ENCODE peak calls at places on chromosome 15, in five cellular contexts. E, L, I, N and D are unnamed samples.

GRCh38 chr15:95857124-95857757 is 473.3 kb upstream of the NR2F2 start:
- DNase-seq in L (no peak), N (no peak), E (no peak), I (no peak), D (no peak)

GRCh38 chr15:33543957-33544356 is 233.2 kb downstream of the RYR3 start:
- DNase-seq in I (no peak), N (no peak), E (no peak), L (no peak), D (peak; percentile 26)

GRCh38 chr15:93028632-93029612 is 60.1 kb downstream of the RGMA start:
- DNase-seq in E (peak; percentile 83), N (peak; percentile 83), L (peak; percentile 95), I (peak; percentile 68), D (no peak)

GRCh38 chr15:96746621-96747155 is 416.2 kb downstream of the NR2F2 start:
- DNase-seq in I (no peak), L (no peak), N (no peak), E (no peak), D (no peak)

GRCh38 chr15:88385078-88385700 is 82.0 kb downstream of the MRPL46 start:
- DNase-seq in L (no peak), I (no peak), E (no peak), N (no peak), D (no peak)

GRCh38 chr15:85795320-85795668 is 569 bp upstream of the KLHL25 start:
- DNase-seq in I (no peak), N (no peak), L (no peak), E (no peak), D (no peak)

GRCh38 chr15:73483053-73483452 is 40.1 kb downstream of the REC114 start:
- DNase-seq in I (no peak), N (no peak), L (no peak), E (no peak), D (no peak)

GRCh38 chr15:80260566-80260965 is 8.6 kb upstream of the CTXND1 start:
- DNase-seq in I (no peak), E (no peak), L (no peak), N (no peak), D (no peak)

GRCh38 chr15:96418146-96418545 is 87.6 kb downstream of the NR2F2 start:
- DNase-seq in I (no peak), N (no peak), E (no peak), L (no peak), D (no peak)

GRCh38 chr15:91926871-91927270 is 73.4 kb downstream of the SLCO3A1 start:
- DNase-seq in I (no peak), N (no peak), L (no peak), E (no peak), D (no peak)

GRCh38 chr15:67021455-67021854 is 43.9 kb upstream of the SMAD3 start:
- DNase-seq in I (no peak), L (no peak), E (no peak), N (no peak), D (no peak)

GRCh38 chr15:43828061-43828657 is 1.4 kb downstream of the WDR76 start:
- DNase-seq in N (no peak), E (no peak), I (no peak), L (no peak), D (no peak)

GRCh38 chr15:92584105-92584504 is 71.5 kb downstream of the FAM174B start:
- DNase-seq in N (no peak), E (no peak), L (no peak), I (no peak), D (no peak)

GRCh38 chr15:94327356-94327936 is 96.1 kb downstream of the MCTP2 start:
- DNase-seq in N (no peak), I (no peak), E (no peak), L (no peak), D (no peak)

GRCh38 chr15:74867562-74868458 is 5.4 kb downstream of the SCAMP2 start:
- DNase-seq in I (no peak), L (peak; percentile 64), N (no peak), E (no peak), D (no peak)

GRCh38 chr15:87949214-87949933 is 307.2 kb downstream of the NTRK3 start:
- DNase-seq in N (no peak), L (peak; percentile 52), E (no peak), I (no peak), D (no peak)

GRCh38 chr15:57867970-57868791 is 161.7 kb downstream of the POLR2M start:
- DNase-seq in N (no peak), L (no peak), E (no peak), I (no peak), D (no peak)

GRCh38 chr15:86892774-86893449 is 813.2 kb downstream of the AGBL1 start:
- DNase-seq in E (no peak), I (no peak), N (no peak), L (no peak), D (no peak)

GRCh38 chr15:40436892-40437753 is 3.6 kb upstream of the BAHD1 start:
- DNase-seq in E (peak; percentile 51), N (no peak), L (no peak), I (no peak), D (no peak)
- H3K27me3 ChIP-seq in E (no peaks in the 10 kb centered on the region), N (no peaks in the 10 kb centered on the region), L (no peaks in the 10 kb centered on the region), I (peaks cover 13% of the 10 kb centered on the region), D (no peaks in the 10 kb centered on the region)

GRCh38 chr15:47719730-47720129 is 2.4 kb downstream of the SEMA6D start:
- DNase-seq in L (no peak), E (no peak), N (no peak), I (no peak), D (no peak)
- H3K27ac ChIP-seq in L (no peak overlapping the region), E (peak overlapping the region; percentile 95), N (peak overlapping the region; percentile 97), I (peak overlapping the region; percentile 82), D (peak overlapping the region; percentile 97)

DNA sequence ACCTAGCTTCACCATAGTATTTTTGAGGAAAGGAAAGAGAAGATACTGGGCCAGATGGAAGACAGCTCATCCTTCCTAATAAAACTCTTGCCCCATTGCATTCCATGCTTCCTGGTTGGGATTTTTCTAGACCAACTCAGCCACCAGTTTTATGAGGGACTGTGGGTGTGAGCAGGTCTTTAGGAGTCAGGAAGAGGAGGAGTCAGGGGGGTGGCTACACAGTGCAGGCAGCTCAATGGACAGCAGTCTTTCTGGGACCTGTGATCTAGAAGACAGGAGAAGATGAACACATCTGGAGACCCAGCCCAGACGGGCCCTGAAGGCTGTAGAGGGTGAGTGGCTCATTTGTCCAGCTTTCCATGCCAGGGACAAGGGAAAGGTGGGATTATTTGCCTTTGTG is at the start of gene NOX5:
- DNase-seq in E (no peak), N (no peak), I (no peak), L (no peak), D (no peak)
- H3K4me3 ChIP-seq in E (no peak within 1 kb of the TSS), N (no peak within 1 kb of the TSS), I (no peak within 1 kb of the TSS), L (no peak within 1 kb of the TSS), D (no peak within 1 kb of the TSS)

GRCh38 chr15:71304681-71305080 is 189.4 kb downstream of the THSD4 start:
- DNase-seq in E (no peak), L (no peak), N (no peak), I (no peak), D (no peak)
- H3K27me3 ChIP-seq in E (no peaks in the 10 kb centered on the region), L (no peaks in the 10 kb centered on the region), N (no peaks in the 10 kb centered on the region), I (no peaks in the 10 kb centered on the region), D (no peaks in the 10 kb centered on the region)

GRCh38 chr15:90402230-90402629 is 14.2 kb downstream of the IQGAP1 start:
- DNase-seq in N (no peak), E (no peak), L (peak; percentile 82), I (no peak), D (no peak)
- H3K27ac ChIP-seq in N (peak overlapping the region; percentile 68), E (peak overlapping the region; percentile 73), L (peak overlapping the region; percentile 82), I (peak overlapping the region; percentile 75), D (no peak overlapping the region)

DNA sequence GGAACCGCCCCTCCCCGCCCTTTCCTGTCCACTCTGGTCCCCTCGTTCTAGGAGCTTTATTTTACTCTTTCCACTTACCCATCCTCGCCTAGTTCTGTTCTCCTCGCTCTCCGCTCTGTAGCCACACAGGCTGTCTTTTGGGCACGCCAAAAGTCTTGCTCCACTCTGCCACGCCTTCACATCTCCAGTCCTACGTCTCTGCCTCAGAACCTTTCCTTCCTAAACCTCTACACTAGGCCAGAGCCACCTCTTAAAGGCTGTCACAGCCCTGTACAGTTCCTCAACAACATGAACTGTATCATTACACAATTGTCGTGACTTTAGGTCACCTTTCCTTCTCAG is 385 bp upstream of the ARPP19 start:
- DNase-seq in N (no peak), E (no peak), L (no peak), I (no peak), D (no peak)
- H3K4me3 ChIP-seq in N (peak overlapping the region; percentile 94), E (peak overlapping the region; percentile 42), L (peak overlapping the region; percentile 82), I (peak overlapping the region; percentile 64), D (peak overlapping the region; percentile 90)

GRCh38 chr15:63340353-63340752 is 41.3 kb downstream of the CA12 start:
- DNase-seq in N (no peak), L (no peak), I (no peak), E (no peak), D (no peak)
- H3K27me3 ChIP-seq in N (no peaks in the 10 kb centered on the region), L (no peaks in the 10 kb centered on the region), I (no peaks in the 10 kb centered on the region), E (no peaks in the 10 kb centered on the region), D (no peaks in the 10 kb centered on the region)

GRCh38 chr15:41806291-41807181 is 21.4 kb upstream of the JMJD7 start:
- DNase-seq in N (no peak), L (no peak), I (no peak), E (no peak), D (peak; percentile 49)
- H3K27ac ChIP-seq in N (no peak overlapping the region), L (no peak overlapping the region), I (peak overlapping the region; percentile 0), E (no peak overlapping the region), D (no peak overlapping the region)

DNA sequence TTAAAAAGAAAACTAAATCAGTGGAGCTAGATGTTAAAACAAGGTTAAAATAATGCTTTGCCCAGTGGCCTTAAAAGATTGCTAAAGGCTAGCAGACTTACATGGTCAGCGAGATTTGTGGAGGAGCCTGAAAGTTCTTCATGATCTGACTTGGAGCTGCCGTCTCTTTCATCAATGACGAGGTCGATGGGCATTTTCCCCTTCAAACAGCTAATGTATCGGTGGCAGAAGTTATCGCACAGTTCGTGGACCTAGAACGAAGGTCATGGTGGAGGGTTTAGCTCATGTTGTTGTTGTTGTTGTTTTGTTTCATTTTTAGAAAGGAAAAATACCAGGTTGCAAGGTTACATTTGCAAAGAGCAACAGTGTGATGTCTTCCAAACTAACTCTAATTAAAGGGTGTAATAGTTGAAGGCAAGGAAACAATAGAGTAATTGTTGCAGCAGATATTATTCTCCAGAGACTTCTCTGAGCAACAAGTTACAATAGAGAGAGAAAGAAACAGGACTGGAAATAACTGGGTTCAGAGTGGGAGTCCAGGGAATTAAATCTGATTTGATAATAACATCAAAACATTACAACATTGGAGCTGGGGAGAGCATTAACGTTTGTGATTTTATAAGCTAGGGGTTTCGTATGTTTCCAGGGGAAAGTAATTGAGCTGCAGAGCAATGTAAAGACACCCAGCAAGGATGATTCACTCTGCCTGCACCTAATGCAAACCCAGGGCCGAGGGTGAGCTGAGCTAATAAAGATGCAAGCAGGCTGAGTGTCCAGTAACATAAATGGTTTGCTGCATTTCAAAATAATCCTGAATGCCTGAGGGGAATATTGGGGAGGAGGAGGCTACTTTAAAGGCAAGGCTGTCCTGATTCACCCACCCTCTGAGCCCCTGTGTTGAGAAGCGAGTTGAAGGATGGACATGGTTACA is 6.6 kb downstream of the MEIS2 start:
- DNase-seq in I (no peak), E (no peak), N (no peak), L (peak; percentile 28), D (peak; percentile 22)
- H3K4me3 ChIP-seq in I (no peak overlapping the region), E (peak overlapping the region; percentile 81), N (peak overlapping the region; percentile 72), L (peak overlapping the region; percentile 97), D (peak overlapping the region; percentile 69)